ENCODE peak calls at places on chromosome 19, in four cellular contexts. O, R, N and B are unnamed samples.

GRCh38 chr19:5263615-5264014 is 77.0 kb downstream of the PTPRS start:
- DNase-seq in O (no peak), R (no peak), N (no peak), B (no peak)

GRCh38 chr19:5076440-5077208 is 107.7 kb downstream of the KDM4B start:
- DNase-seq in O (no peak), R (no peak), N (no peak), B (no peak)

GRCh38 chr19:29660835-29661234 is 4.4 kb upstream of the PLEKHF1 start:
- DNase-seq in O (no peak), R (no peak), N (no peak), B (no peak)

GRCh38 chr19:10226376-10227214 is 4.5 kb downstream of the S1PR2 start:
- DNase-seq in O (no peak), R (peak; percentile 93), N (peak; percentile 92), B (peak; percentile 58)

GRCh38 chr19:58356971-58357797 is 3.9 kb upstream of the A1BG start:
- DNase-seq in O (no peak), R (no peak), N (no peak), B (no peak)

GRCh38 chr19:2524840-2525723 is 49.2 kb downstream of the GADD45B start:
- DNase-seq in O (no peak), R (no peak), N (no peak), B (no peak)

GRCh38 chr19:46408611-46409039 is 4.7 kb downstream of the CCDC8 start:
- DNase-seq in O (no peak), R (peak; percentile 89), N (no peak), B (peak; percentile 51)

GRCh38 chr19:46201413-46202310 is 27.9 kb upstream of the IGFL1 start:
- DNase-seq in O (no peak), R (no peak), N (no peak), B (no peak)

GRCh38 chr19:46411088-46412033 is 2.0 kb downstream of the CCDC8 start:
- DNase-seq in O (no peak), R (no peak), N (no peak), B (no peak)

GRCh38 chr19:7928741-7929701 is 3.1 kb upstream of the CTXN1 start:
- DNase-seq in O (no peak), R (peak; percentile 83), N (peak; percentile 82), B (no peak)

GRCh38 chr19:49128545-49129237 is 9.3 kb downstream of the PPFIA3 start:
- DNase-seq in O (no peak), R (no peak), N (no peak), B (no peak)

GRCh38 chr19:6828306-6828697 is 55.8 kb downstream of the VAV1 start:
- DNase-seq in O (no peak), R (no peak), N (no peak), B (no peak)

GRCh38 chr19:17268754-17269153 is 1.5 kb downstream of the BABAM1 start:
- DNase-seq in O (no peak), R (no peak), N (no peak), B (no peak)

GRCh38 chr19:17711851-17712250 is 7.4 kb upstream of the MAP1S start:
- DNase-seq in O (no peak), R (no peak), N (no peak), B (no peak)

GRCh38 chr19:13986348-13986904 is 19.7 kb downstream of the RFX1 start:
- DNase-seq in O (peak; percentile 68), R (peak; percentile 54), N (peak; percentile 92), B (peak; percentile 90)

GRCh38 chr19:13764101-13764807 is at the start of gene MRI1:
- DNase-seq in O (no peak), R (peak; percentile 86), N (peak; percentile 89), B (peak; percentile 83)

GRCh38 chr19:13301627-13302334 is 151.6 kb downstream of the IER2 start:
- DNase-seq in O (no peak), R (no peak), N (no peak), B (no peak)

GRCh38 chr19:3296446-3296845 is 69.9 kb upstream of the NFIC start:
- DNase-seq in O (no peak), R (no peak), N (no peak), B (no peak)

DNA sequence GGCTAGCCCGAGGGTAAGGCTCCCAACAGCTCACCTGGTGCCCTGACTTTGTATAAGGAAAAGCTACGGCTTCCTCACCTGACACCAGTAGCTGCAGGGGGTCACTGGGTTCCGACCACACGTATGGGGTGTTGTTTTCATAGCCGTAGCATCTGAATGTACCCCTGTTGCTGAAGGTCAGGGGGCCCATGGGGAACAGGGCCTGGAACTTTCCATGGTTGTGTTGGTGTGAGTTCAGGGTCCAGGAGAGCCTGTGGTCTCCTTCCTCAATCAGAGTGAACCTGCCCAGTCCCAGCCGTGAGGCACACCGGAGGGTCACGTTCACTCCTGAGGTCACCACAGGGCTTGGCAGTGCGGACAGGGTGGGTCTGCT is 1.1 kb downstream of the LILRA4 start:
- DNase-seq in O (no peak), R (no peak), N (no peak), B (no peak)
- H3K4me1 ChIP-seq in O (no peaks in the 10 kb centered on the region), R (no peaks in the 10 kb centered on the region), N (no peaks in the 10 kb centered on the region), B (no peaks in the 10 kb centered on the region)

DNA sequence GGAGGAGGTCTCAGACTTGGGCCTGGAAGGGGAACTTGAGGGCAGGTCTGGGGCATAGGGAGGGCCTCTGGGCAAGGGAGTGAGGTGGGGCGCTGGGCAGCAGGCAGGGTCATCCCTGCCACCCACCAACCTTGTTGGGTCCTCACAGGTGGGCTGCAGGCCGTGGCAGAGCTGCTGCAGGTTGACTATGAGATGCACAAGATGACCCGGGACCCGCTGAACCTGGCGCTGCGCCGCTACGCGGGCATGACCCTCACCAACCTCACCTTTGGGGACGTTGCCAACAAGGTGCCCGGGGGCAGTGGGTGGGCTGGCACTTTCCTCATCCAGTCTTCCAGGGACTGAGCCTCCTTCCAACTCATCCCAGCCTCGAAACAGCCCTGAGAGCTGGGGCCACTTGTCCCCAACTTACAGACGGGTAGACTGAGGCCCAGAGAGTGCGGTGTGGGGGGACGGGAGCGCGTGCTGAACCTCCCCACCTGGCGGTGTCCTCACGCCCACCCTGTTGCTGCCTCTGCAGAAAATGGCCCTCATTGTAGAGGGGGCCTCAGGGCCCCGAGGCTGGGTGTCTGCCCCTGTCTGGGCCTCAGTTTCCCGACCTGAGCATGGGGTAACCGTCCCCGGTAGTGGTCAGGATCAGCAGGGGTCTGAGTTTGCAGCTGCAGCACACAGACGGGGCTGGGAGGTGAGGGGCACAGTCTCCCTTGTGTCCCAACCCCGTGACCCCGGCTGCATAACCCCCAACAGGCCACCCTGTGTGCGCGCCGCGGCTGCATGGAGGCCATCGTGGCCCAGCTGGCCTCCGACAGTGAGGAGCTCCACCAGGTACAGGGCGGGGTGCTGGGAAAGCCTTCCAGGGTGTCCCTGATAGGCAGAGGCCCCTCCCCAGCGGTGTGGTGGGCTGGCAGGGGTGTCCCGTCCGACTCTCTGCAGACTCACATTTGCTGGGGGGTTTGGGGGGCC is 10.4 kb downstream of the APC2 start:
- DNase-seq in O (no peak), R (no peak), N (no peak), B (no peak)
- TF ChIP-seq CTCF in O (no peak), R (no peak), N (no peak), B (no peak)

GRCh38 chr19:48113190-48113917 is 2.7 kb upstream of the PLA2G4C start:
- DNase-seq in O (no peak), R (no peak), N (no peak), B (no peak)

GRCh38 chr19:48110350-48110966 is at the start of gene PLA2G4C:
- DNase-seq in O (peak; percentile 83), R (peak; percentile 91), N (peak; percentile 94), B (peak; percentile 89)

GRCh38 chr19:48103922-48104321 is 6.7 kb downstream of the PLA2G4C start:
- DNase-seq in O (no peak), R (no peak), N (no peak), B (no peak)

GRCh38 chr19:48111280-48111679 is 663 bp upstream of the PLA2G4C start:
- DNase-seq in O (no peak), R (no peak), N (no peak), B (no peak)

GRCh38 chr19:48108997-48109782 is 1.4 kb downstream of the PLA2G4C start:
- DNase-seq in O (no peak), R (no peak), N (no peak), B (no peak)
- TF ChIP-seq POLR2A in O (no peak), R (no peak), N (no peak), B (no peak)

DNA sequence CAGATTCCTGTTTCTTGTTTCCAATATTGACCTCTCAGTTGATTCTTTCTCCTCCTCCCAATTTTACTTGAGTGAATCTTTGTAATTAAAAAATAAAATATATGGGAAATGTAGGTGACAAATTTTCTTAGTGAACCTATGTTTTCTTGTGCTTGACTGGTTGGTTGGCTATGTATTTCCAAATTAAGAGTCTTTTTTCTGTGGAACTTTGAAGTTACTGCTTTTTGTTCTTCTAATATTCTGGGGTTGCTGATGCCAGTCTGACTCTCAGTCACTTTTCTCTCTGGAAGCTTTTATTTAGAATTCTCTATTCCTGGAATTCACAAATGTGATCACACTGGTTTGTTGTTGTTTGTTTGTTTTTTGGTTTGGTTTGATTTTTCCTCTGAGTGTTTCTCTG is 9.8 kb downstream of the LSM14A start:
- DNase-seq in O (no peak), R (no peak), N (no peak), B (no peak)
- H3K4me1 ChIP-seq in O (no peaks in the 10 kb centered on the region), R (peaks cover 26% of the 10 kb centered on the region), N (peaks cover 75% of the 10 kb centered on the region), B (peaks cover 85% of the 10 kb centered on the region)

DNA sequence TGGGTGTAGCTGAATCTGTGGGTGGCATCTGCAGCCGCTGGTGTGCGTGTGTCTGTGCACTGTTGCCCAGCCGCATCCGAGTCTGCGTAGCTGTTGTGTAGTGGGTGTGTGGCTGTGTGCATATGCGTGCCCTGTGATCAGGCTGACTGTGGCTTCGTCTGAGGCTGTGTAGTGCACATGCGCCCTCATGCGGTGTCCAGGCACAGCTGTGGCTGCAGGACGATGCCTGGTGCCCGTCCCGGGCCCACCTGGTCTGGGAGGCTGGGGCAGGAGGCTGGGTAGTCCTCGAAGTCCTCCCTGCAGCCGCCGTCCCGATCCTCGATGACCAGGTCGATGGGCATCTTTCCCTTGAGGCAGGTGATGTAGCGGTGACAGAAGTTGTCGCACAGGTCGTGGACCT is 4.9 kb downstream of the MEIS3 start:
- DNase-seq in O (no peak), R (no peak), N (no peak), B (no peak)
- TF ChIP-seq CTCF in O (peak; percentile 86), R (no peak), N (no peak), B (no peak)

DNA sequence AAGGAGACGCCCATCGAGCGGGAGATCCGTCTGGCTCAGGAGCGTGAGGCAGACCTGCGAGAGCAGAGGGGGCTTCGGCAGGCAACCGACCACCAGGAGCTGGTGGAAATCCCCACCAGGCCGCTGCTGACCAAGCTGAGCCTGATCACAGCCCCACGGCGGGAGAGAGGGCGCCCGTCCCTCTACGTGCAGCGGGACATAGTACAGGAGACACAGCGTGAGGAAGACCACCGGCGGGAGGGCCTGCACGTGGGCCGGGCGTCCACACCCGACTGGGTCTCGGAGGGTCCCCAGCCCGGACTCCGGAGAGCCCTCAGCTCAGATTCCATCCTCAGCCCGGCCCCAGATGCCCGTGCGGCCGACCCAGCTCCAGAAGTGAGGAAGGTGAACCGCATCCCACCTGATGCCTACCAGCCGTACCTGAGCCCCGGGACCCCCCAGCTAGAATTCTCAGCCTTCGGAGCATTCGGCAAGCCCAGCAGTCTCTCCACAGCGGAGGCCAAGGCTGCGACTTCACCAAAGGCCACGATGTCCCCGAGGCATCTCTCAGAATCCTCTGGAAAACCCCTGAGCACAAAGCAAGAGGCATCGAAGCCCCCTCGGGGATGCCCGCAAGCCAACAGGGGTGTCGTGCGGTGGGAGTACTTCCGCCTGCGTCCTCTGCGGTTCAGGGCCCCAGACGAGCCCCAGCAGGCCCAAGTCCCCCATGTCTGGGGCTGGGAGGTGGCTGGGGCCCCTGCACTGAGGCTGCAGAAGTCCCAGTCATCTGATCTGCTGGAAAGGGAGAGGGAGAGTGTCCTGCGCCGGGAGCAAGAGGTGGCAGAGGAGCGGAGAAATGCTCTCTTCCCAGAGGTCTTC is 7.1 kb downstream of the MISP start:
- DNase-seq in O (no peak), R (no peak), N (no peak), B (no peak)
- TF ChIP-seq POLR2A in O (no peak), R (no peak), N (no peak), B (no peak)

GRCh38 chr19:55115446-55116065 is 1.9 kb downstream of the PPP1R12C start:
- DNase-seq in O (no peak), R (no peak), N (no peak), B (no peak)
- H3K4me1 ChIP-seq in O (peaks cover 17% of the 10 kb centered on the region), R (peaks cover 21% of the 10 kb centered on the region), N (peaks cover 62% of the 10 kb centered on the region), B (peaks cover 30% of the 10 kb centered on the region)